ENCODE peak calls at places on chromosomes 7 and 10, in five cellular contexts. One of them, this sample, is unnamed.

GRCh38 chr7:90404777-90405176 is 1.5 kb downstream of the CLDN12 start:
- DNase-seq in lung: no peak
- DNase-seq in fibroblast of lung: peak; percentile 15
- DNase-seq in stimulated activated naive B cell treated with anti-CD40 and anti-IgM and Interleukin-4, amounts not matched to agents 10 μg/mL and 1 μg/mL and 100 μg/mL, for 72 hours: no peak
- DNase-seq in naive thymus-derived CD8-positive, alpha-beta T cell: no peak
- DNase-seq in this sample: no peak

GRCh38 chr10:80177781-80178636 is 27.3 kb downstream of the ANXA11 start:
- DNase-seq in fibroblast of lung: peak; percentile 58
- DNase-seq in lung: no peak
- DNase-seq in stimulated activated naive B cell treated with anti-CD40 and anti-IgM and Interleukin-4, amounts not matched to agents 10 μg/mL and 1 μg/mL and 100 μg/mL, for 72 hours: no peak
- DNase-seq in naive thymus-derived CD8-positive, alpha-beta T cell: no peak
- DNase-seq in this sample: no peak

GRCh38 chr10:117248700-117249465 is 8.0 kb downstream of the SLC18A2 start:
- DNase-seq in fibroblast of lung: no peak
- DNase-seq in stimulated activated naive B cell treated with anti-CD40 and anti-IgM and Interleukin-4, amounts not matched to agents 10 μg/mL and 1 μg/mL and 100 μg/mL, for 72 hours: no peak
- DNase-seq in lung: no peak
- DNase-seq in naive thymus-derived CD8-positive, alpha-beta T cell: no peak
- DNase-seq in this sample: no peak

GRCh38 chr7:124752310-124752709 is 13.3 kb downstream of the GPR37 start:
- DNase-seq in fibroblast of lung: peak; percentile 71
- DNase-seq in naive thymus-derived CD8-positive, alpha-beta T cell: no peak
- DNase-seq in stimulated activated naive B cell treated with anti-CD40 and anti-IgM and Interleukin-4, amounts not matched to agents 10 μg/mL and 1 μg/mL and 100 μg/mL, for 72 hours: no peak
- DNase-seq in lung: no peak
- DNase-seq in this sample: no peak

GRCh38 chr7:27162548-27162848 is 2.8 kb downstream of the HOXA9 start:
- DNase-seq in naive thymus-derived CD8-positive, alpha-beta T cell: no peak
- DNase-seq in lung: no peak
- DNase-seq in fibroblast of lung: no peak
- DNase-seq in stimulated activated naive B cell treated with anti-CD40 and anti-IgM and Interleukin-4, amounts not matched to agents 10 μg/mL and 1 μg/mL and 100 μg/mL, for 72 hours: no peak
- DNase-seq in this sample: no peak

GRCh38 chr10:17768506-17768905 is 16.5 kb downstream of the TMEM236 start:
- DNase-seq in naive thymus-derived CD8-positive, alpha-beta T cell: no peak
- DNase-seq in stimulated activated naive B cell treated with anti-CD40 and anti-IgM and Interleukin-4, amounts not matched to agents 10 μg/mL and 1 μg/mL and 100 μg/mL, for 72 hours: no peak
- DNase-seq in lung: no peak
- DNase-seq in fibroblast of lung: no peak
- DNase-seq in this sample: no peak

GRCh38 chr7:101792051-101792651 is 25.3 kb upstream of the CUX1 start:
- DNase-seq in naive thymus-derived CD8-positive, alpha-beta T cell: no peak
- DNase-seq in stimulated activated naive B cell treated with anti-CD40 and anti-IgM and Interleukin-4, amounts not matched to agents 10 μg/mL and 1 μg/mL and 100 μg/mL, for 72 hours: no peak
- DNase-seq in lung: no peak
- DNase-seq in fibroblast of lung: peak; percentile 91
- DNase-seq in this sample: no peak

GRCh38 chr10:13404305-13404759 is 56.2 kb upstream of the SEPHS1 start:
- DNase-seq in stimulated activated naive B cell treated with anti-CD40 and anti-IgM and Interleukin-4, amounts not matched to agents 10 μg/mL and 1 μg/mL and 100 μg/mL, for 72 hours: no peak
- DNase-seq in lung: no peak
- DNase-seq in fibroblast of lung: no peak
- DNase-seq in naive thymus-derived CD8-positive, alpha-beta T cell: no peak
- DNase-seq in this sample: no peak

GRCh38 chr10:65565246-65565645 is 1360.6 kb upstream of the LRRTM3 start:
- DNase-seq in stimulated activated naive B cell treated with anti-CD40 and anti-IgM and Interleukin-4, amounts not matched to agents 10 μg/mL and 1 μg/mL and 100 μg/mL, for 72 hours: no peak
- DNase-seq in lung: no peak
- DNase-seq in fibroblast of lung: no peak
- DNase-seq in naive thymus-derived CD8-positive, alpha-beta T cell: no peak
- DNase-seq in this sample: no peak

GRCh38 chr10:43121444-43121843 is 16.8 kb upstream of the CSGALNACT2 start:
- DNase-seq in stimulated activated naive B cell treated with anti-CD40 and anti-IgM and Interleukin-4, amounts not matched to agents 10 μg/mL and 1 μg/mL and 100 μg/mL, for 72 hours: no peak
- DNase-seq in naive thymus-derived CD8-positive, alpha-beta T cell: no peak
- DNase-seq in fibroblast of lung: no peak
- DNase-seq in lung: no peak
- DNase-seq in this sample: no peak

GRCh38 chr7:73681031-73681430 is 2.2 kb downstream of the DNAJC30 start:
- DNase-seq in fibroblast of lung: peak; percentile 81
- DNase-seq in lung: no peak
- DNase-seq in stimulated activated naive B cell treated with anti-CD40 and anti-IgM and Interleukin-4, amounts not matched to agents 10 μg/mL and 1 μg/mL and 100 μg/mL, for 72 hours: no peak
- DNase-seq in naive thymus-derived CD8-positive, alpha-beta T cell: no peak
- DNase-seq in this sample: no peak

GRCh38 chr10:24912214-24912613 is 40.2 kb downstream of the PRTFDC1 start:
- DNase-seq in naive thymus-derived CD8-positive, alpha-beta T cell: no peak
- DNase-seq in lung: no peak
- DNase-seq in stimulated activated naive B cell treated with anti-CD40 and anti-IgM and Interleukin-4, amounts not matched to agents 10 μg/mL and 1 μg/mL and 100 μg/mL, for 72 hours: no peak
- DNase-seq in fibroblast of lung: peak; percentile 44
- DNase-seq in this sample: no peak

GRCh38 chr10:80540136-80540535 is 2.4 kb downstream of the SH2D4B start:
- DNase-seq in naive thymus-derived CD8-positive, alpha-beta T cell: no peak
- DNase-seq in fibroblast of lung: no peak
- DNase-seq in stimulated activated naive B cell treated with anti-CD40 and anti-IgM and Interleukin-4, amounts not matched to agents 10 μg/mL and 1 μg/mL and 100 μg/mL, for 72 hours: no peak
- DNase-seq in lung: peak; percentile 24
- DNase-seq in this sample: no peak

GRCh38 chr10:11223507-11224157 is 206.0 kb downstream of the CELF2 start:
- DNase-seq in lung: no peak
- DNase-seq in naive thymus-derived CD8-positive, alpha-beta T cell: no peak
- DNase-seq in stimulated activated naive B cell treated with anti-CD40 and anti-IgM and Interleukin-4, amounts not matched to agents 10 μg/mL and 1 μg/mL and 100 μg/mL, for 72 hours: no peak
- DNase-seq in fibroblast of lung: no peak
- DNase-seq in this sample: no peak

GRCh38 chr7:66307591-66308215 is 102.6 kb downstream of the TPST1 start:
- DNase-seq in stimulated activated naive B cell treated with anti-CD40 and anti-IgM and Interleukin-4, amounts not matched to agents 10 μg/mL and 1 μg/mL and 100 μg/mL, for 72 hours: no peak
- DNase-seq in naive thymus-derived CD8-positive, alpha-beta T cell: no peak
- DNase-seq in fibroblast of lung: peak; percentile 84
- DNase-seq in lung: no peak
- DNase-seq in this sample: no peak

GRCh38 chr7:132095111-132095765 is 481.0 kb downstream of the PLXNA4 start:
- DNase-seq in lung: no peak
- DNase-seq in naive thymus-derived CD8-positive, alpha-beta T cell: no peak
- DNase-seq in fibroblast of lung: no peak
- DNase-seq in stimulated activated naive B cell treated with anti-CD40 and anti-IgM and Interleukin-4, amounts not matched to agents 10 μg/mL and 1 μg/mL and 100 μg/mL, for 72 hours: no peak
- DNase-seq in this sample: no peak

GRCh38 chr10:90530526-90530925 is 327.3 kb downstream of the HTR7 start:
- DNase-seq in naive thymus-derived CD8-positive, alpha-beta T cell: no peak
- DNase-seq in fibroblast of lung: peak; percentile 59
- DNase-seq in lung: no peak
- DNase-seq in stimulated activated naive B cell treated with anti-CD40 and anti-IgM and Interleukin-4, amounts not matched to agents 10 μg/mL and 1 μg/mL and 100 μg/mL, for 72 hours: no peak
- DNase-seq in this sample: no peak

GRCh38 chr10:11165591-11166543 is 148.2 kb downstream of the CELF2 start:
- DNase-seq in naive thymus-derived CD8-positive, alpha-beta T cell: peak; percentile 76
- DNase-seq in fibroblast of lung: peak; percentile 16
- DNase-seq in lung: no peak
- DNase-seq in stimulated activated naive B cell treated with anti-CD40 and anti-IgM and Interleukin-4, amounts not matched to agents 10 μg/mL and 1 μg/mL and 100 μg/mL, for 72 hours: peak; percentile 73
- DNase-seq in this sample: peak; percentile 62

GRCh38 chr7:26397786-26398435 is 106.2 kb downstream of the SNX10 start:
- DNase-seq in lung: peak; percentile 33
- DNase-seq in stimulated activated naive B cell treated with anti-CD40 and anti-IgM and Interleukin-4, amounts not matched to agents 10 μg/mL and 1 μg/mL and 100 μg/mL, for 72 hours: peak; percentile 29
- DNase-seq in fibroblast of lung: no peak
- DNase-seq in naive thymus-derived CD8-positive, alpha-beta T cell: no peak
- DNase-seq in this sample: peak; percentile 27

GRCh38 chr10:68499544-68499943 is 27.8 kb upstream of the DNA2 start:
- DNase-seq in fibroblast of lung: no peak
- DNase-seq in stimulated activated naive B cell treated with anti-CD40 and anti-IgM and Interleukin-4, amounts not matched to agents 10 μg/mL and 1 μg/mL and 100 μg/mL, for 72 hours: no peak
- DNase-seq in naive thymus-derived CD8-positive, alpha-beta T cell: no peak
- DNase-seq in lung: no peak
- DNase-seq in this sample: no peak

GRCh38 chr7:140475747-140476333 is 3.5 kb downstream of the MKRN1 start:
- DNase-seq in lung: no peak
- DNase-seq in naive thymus-derived CD8-positive, alpha-beta T cell: peak; percentile 50
- DNase-seq in fibroblast of lung: peak; percentile 21
- DNase-seq in stimulated activated naive B cell treated with anti-CD40 and anti-IgM and Interleukin-4, amounts not matched to agents 10 μg/mL and 1 μg/mL and 100 μg/mL, for 72 hours: no peak
- DNase-seq in this sample: peak; percentile 25